ENCODE peak calls at places on chromosome 6, in seven cellular contexts. R is aorta; C is WERI-Rb-1; Q is RWPE2; P is colonic mucosa; E is tibial nerve; Y is CD8-positive, alpha-beta T cell. W is an unnamed sample.

GRCh38 chr6:30543824-30544223 is 12.5 kb downstream of the GNL1 start:
- DNase-seq in R (no peak), C (no peak), Q (no peak), P (no peak), E (no peak), Y (peak), W (no peak)

GRCh38 chr6:100276311-100277057 is 188.2 kb downstream of the SIM1 start:
- DNase-seq in R (no peak), C (no peak), Q (no peak), P (no peak), E (no peak), Y (no peak), W (no peak)

GRCh38 chr6:7085911-7086310 is 21.9 kb upstream of the RREB1 start:
- DNase-seq in R (no peak), C (peak), Q (no peak), P (peak), E (no peak), Y (no peak), W (no peak)

GRCh38 chr6:28215425-28215824 is 9.7 kb upstream of the ZSCAN9 start:
- DNase-seq in R (no peak), C (no peak), Q (no peak), P (peak), E (no peak), Y (no peak), W (no peak)

GRCh38 chr6:20833881-20834515 is 299.7 kb downstream of the CDKAL1 start:
- DNase-seq in R (no peak), C (no peak), Q (no peak), P (no peak), E (no peak), Y (no peak), W (no peak)

GRCh38 chr6:8180327-8181161 is 78.2 kb upstream of the EEF1E1 start:
- DNase-seq in R (no peak), C (no peak), Q (no peak), P (no peak), E (no peak), Y (no peak), W (no peak)

GRCh38 chr6:166777096-166777630 is 150.1 kb upstream of the RPS6KA2 start:
- DNase-seq in R (no peak), C (no peak), Q (no peak), P (no peak), E (no peak), Y (peak), W (no peak)

GRCh38 chr6:98581725-98582124 is 252.6 kb upstream of the POU3F2 start:
- DNase-seq in R (no peak), C (no peak), Q (no peak), P (no peak), E (no peak), Y (no peak), W (no peak)

GRCh38 chr6:15171026-15171425 is 74.8 kb upstream of the JARID2 start:
- DNase-seq in R (no peak), C (peak), Q (no peak), P (no peak), E (no peak), Y (no peak), W (no peak)

GRCh38 chr6:46555129-46555528 is 63.9 kb upstream of the RCAN2 start:
- DNase-seq in R (no peak), C (peak), Q (no peak), P (no peak), E (no peak), Y (no peak), W (no peak)

GRCh38 chr6:53699462-53699861 is 33.9 kb upstream of the KLHL31 start:
- DNase-seq in R (no peak), C (no peak), Q (no peak), P (no peak), E (no peak), Y (no peak), W (no peak)

GRCh38 chr6:93580441-93580840 is 161.1 kb upstream of the EPHA7 start:
- DNase-seq in R (no peak), C (no peak), Q (no peak), P (no peak), E (no peak), Y (no peak), W (no peak)

GRCh38 chr6:127762284-127762683 is 138.6 kb downstream of the THEMIS start:
- DNase-seq in R (no peak), C (no peak), Q (no peak), P (no peak), E (no peak), Y (no peak), W (no peak)

GRCh38 chr6:163324928-163325784 is 89.4 kb upstream of the QKI start:
- DNase-seq in R (peak), C (no peak), Q (no peak), P (no peak), E (peak), Y (no peak), W (peak)

GRCh38 chr6:33053230-33053629 is 20.2 kb downstream of the HLA-DPA1 start:
- DNase-seq in R (no peak), C (no peak), Q (no peak), P (no peak), E (no peak), Y (no peak), W (no peak)

GRCh38 chr6:33677153-33677660 is 34.3 kb downstream of the UQCC2 start:
- DNase-seq in R (no peak), C (no peak), Q (no peak), P (no peak), E (no peak), Y (no peak), W (no peak)

GRCh38 chr6:138004423-138005287 is 102.6 kb downstream of the PERP start:
- DNase-seq in R (no peak), C (peak), Q (no peak), P (peak), E (no peak), Y (no peak), W (no peak)

GRCh38 chr6:20718705-20719653 is 184.7 kb downstream of the CDKAL1 start:
- DNase-seq in R (no peak), C (no peak), Q (no peak), P (no peak), E (no peak), Y (no peak), W (no peak)

GRCh38 chr6:30154709-30155521 is 6.1 kb downstream of the TRIM10 start:
- DNase-seq in R (no peak), C (no peak), Q (no peak), P (peak), E (no peak), Y (no peak), W (no peak)

GRCh38 chr6:31011153-31011552 is 879 bp downstream of the MUC22 start:
- DNase-seq in R (no peak), C (no peak), Q (no peak), P (no peak), E (no peak), Y (no peak), W (no peak)

GRCh38 chr6:44086931-44087574 is 40.2 kb downstream of the MRPL14 start:
- DNase-seq in R (no peak), C (no peak), Q (no peak), P (no peak), E (no peak), Y (no peak), W (no peak)

GRCh38 chr6:28336284-28337024 is 506 bp upstream of the ZSCAN31 start:
- DNase-seq in R (no peak), C (peak), Q (no peak), P (peak), E (no peak), Y (no peak), W (no peak)

GRCh38 chr6:20900396-20901160 is 366.3 kb downstream of the CDKAL1 start:
- DNase-seq in R (no peak), C (no peak), Q (no peak), P (no peak), E (no peak), Y (no peak), W (no peak)

GRCh38 chr6:109389650-109390274 is 7.5 kb upstream of the CD164 start:
- DNase-seq in R (no peak), C (no peak), Q (no peak), P (no peak), E (no peak), Y (no peak), W (no peak)
- H3K27ac ChIP-seq in R (no peak), C (no peak), Q (no peak), P (no peak), E (no peak), Y (no peak), W (no peak)

DNA sequence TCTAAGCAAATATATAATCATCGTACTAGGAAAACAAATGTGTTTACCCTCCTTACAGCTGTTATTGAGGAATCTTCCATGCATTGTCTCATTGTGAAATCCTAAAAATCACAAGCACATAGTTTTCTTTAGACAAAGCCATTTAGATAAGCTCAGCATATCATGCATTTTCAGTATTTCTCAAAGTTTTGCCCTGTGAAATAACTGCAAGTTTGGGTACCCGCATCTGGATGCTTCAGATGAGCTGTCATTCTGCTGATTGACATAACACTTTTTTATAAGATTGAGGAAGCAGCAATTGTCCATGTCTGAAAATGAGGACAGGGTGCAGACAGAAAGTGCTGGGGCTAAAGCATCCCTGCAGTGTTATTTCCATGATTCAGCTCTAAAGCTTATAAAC is 96.2 kb downstream of the IYD start:
- DNase-seq in R (no peak), C (no peak), Q (no peak), P (no peak), E (no peak), Y (no peak), W (no peak)
- H3K27ac ChIP-seq in R (no peak), C (no peak), Q (no peak), P (no peak), E (no peak), Y (no peak), W (no peak)

DNA sequence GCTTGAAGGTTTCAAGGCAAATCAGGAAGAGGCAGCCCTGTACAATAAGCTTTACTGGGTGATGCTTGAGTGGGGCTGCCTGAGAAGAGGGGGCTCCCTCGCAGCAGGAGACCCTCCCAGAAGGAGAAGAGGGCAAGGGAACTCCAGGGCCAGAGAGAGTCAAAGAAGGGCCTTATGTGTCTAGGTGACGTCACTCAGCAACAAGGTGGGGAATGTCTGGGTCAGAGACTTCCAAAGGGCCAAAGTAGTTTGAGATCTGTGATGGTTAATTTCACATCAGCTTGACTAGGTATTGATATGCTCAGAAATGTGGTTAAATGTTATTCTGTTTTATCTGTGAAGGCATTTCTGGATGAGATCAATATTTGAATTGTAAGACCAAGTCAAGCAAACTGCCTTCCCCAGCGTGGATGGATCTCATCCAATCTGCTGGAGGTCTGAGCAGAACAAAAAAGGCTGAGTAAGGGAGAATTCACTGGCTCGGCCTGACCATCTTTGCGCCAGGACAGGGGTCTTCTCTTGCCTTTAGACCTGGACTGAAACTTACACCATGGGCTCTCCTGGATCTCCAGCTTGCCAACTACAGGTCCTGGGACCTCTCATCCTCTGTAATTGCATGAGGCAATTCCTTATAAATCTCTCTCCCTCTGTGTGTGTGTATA is 35.9 kb downstream of the MAS1 start:
- DNase-seq in R (no peak), C (no peak), Q (no peak), P (no peak), E (no peak), Y (no peak), W (no peak)
- H3K27ac ChIP-seq in R (no peak), C (no peak), Q (no peak), P (no peak), E (no peak), Y (no peak), W (no peak)

GRCh38 chr6:122589115-122589514 is 21.1 kb upstream of the PKIB start:
- DNase-seq in R (no peak), C (no peak), Q (no peak), P (no peak), E (no peak), Y (no peak), W (no peak)
- H3K27ac ChIP-seq in R (no peak), C (no peak), Q (no peak), P (no peak), E (no peak), Y (no peak), W (no peak)

DNA sequence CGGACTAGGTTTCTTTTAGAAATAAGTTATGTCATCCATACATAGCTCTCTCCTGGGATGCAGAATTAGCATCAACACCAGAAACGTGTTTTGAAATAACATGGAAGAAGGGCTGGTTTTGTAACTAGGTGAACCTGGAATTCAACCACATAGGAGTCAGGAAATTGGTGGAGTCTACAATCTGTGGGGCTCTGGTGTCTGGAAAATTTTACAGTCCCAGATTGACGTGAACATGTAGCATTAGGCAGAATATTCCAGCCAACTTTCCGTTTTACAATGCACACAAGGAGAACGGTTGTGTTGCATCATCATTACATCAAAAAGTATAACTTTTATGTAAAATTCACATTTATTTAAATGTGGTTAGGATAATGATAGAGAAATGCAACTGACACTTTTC is 1.9 kb downstream of the KCNQ5 start:
- DNase-seq in R (no peak), C (no peak), Q (no peak), P (no peak), E (no peak), Y (no peak), W (no peak)
- H3K27ac ChIP-seq in R (no peak), C (peak), Q (no peak), P (no peak), E (no peak), Y (no peak), W (no peak)

DNA sequence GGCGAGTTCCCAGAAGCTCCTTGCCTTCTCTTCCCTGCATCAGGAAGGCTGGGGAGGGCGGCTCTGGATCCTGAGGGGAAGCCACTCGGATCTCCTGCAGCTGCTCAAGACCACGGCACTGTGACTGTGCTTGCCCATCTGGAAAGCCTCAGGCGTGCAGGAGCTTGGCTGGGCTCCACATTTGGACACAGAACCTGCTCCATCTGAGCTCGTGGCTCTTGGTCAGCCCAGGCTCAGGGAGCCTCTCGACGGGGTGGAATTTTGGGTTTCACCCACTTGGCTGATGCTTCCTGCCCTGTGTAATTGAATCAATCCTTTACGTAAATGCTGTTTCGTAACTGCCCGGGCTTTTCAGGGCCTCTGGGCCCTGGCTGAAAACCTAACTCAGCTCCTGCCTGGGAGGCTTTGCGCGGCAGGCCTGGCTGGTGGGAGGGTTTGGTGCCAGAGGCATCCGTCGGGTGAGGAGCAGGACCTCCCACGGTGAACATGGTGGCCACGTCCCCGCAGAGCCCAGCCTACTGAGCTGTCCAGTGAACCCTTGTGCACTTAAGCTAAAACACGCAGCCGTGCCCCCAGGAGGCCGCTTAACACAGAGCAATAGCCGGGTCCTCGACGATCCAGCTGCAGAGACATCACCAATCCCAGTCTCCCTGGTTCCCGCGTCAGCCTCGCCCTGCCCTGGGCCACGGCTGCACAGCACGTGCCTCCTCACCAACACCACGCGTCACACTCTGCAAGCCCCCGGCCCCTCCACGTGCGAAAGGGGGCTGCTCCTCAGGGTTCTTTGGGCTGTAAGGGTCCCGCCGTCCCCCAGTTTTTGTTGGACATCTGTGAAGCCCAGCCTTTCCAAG is 241.0 kb downstream of the DLL1 start:
- DNase-seq in R (peak), C (no peak), Q (peak), P (peak), E (peak), Y (no peak), W (no peak)
- H3K27ac ChIP-seq in R (no peak), C (no peak), Q (no peak), P (peak), E (no peak), Y (no peak), W (no peak)

GRCh38 chr6:10597499-10598001 is 76.4 kb downstream of the GCNT2 start:
- DNase-seq in R (no peak), C (no peak), Q (no peak), P (no peak), E (no peak), Y (no peak), W (no peak)
- H3K27ac ChIP-seq in R (no peak), C (no peak), Q (no peak), P (no peak), E (no peak), Y (no peak), W (no peak)

DNA sequence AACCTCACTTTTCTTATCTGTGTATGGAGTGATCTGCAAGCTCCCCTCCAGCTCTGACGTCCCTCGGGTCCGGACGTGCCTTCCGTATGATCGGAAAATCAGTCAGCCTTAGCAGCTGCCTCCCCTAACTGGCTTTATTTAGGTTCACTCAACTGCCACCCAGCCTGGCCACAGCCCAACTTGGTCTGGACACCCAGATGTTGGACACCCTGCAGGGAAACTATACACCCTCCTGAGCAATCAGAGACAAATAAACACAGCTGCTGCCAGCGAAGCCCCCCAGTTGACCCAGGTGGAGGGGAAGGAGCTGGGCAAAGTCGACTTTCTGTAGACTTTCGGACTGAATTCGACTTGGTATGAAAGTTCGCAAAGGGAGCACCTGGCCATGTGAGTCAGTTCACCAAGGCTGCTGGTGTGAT is 28.9 kb downstream of the TBC1D7 start:
- DNase-seq in R (no peak), C (no peak), Q (no peak), P (no peak), E (no peak), Y (no peak), W (no peak)
- H3K27ac ChIP-seq in R (no peak), C (no peak), Q (no peak), P (no peak), E (no peak), Y (no peak), W (no peak)

DNA sequence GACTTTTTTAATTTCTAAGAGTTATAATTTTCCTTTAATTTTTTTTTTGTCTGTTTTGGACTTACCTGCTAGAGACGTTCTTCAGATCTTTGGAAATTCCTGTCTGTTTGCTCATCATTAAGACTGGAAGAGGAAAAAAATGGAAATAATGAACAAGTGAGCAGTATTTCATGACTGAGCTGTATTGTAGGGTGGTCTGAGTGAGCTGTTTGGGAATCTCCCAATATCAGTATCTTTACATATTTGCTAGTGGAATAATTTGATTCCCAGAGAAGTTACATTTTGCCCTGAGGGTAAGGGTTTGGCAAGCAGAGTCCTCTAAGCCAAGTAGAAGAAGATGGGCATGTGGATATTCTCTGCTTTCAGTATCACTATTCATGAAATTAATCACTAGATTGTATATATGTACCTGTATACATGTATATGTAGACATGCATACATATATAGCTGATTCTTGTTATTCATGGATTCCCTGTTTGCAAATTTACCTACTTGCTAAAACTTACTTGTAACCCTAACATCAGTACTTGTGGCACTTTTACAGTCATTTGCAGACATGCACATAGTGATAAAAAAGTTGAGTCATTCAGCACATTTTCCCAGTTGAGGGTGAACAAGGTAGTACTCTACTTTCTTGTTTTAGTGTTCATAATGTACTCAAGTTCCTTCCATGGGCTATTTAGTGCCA is 13.5 kb downstream of the ZC2HC1B start:
- DNase-seq in R (no peak), C (no peak), Q (no peak), P (no peak), E (no peak), Y (no peak), W (no peak)
- H3K27ac ChIP-seq in R (no peak), C (no peak), Q (no peak), P (no peak), E (no peak), Y (no peak), W (no peak)

W was measured in caudate nucleus.